ENCODE peak calls at places on chromosomes 3 and 15, in four cellular contexts. Y, I, C and N are unnamed samples.

GRCh38 chr3:38602576-38603250 is 46.8 kb downstream of the SCN5A start:
- DNase-seq in Y (no peak), I (no peak), C (no peak), N (no peak)

GRCh38 chr15:57476533-57476975 is 100.2 kb downstream of the CGNL1 start:
- DNase-seq in Y (no peak), I (no peak), C (peak), N (peak)

GRCh38 chr15:40843885-40844542 is at the start of gene SPINT1:
- DNase-seq in Y (no peak), I (peak), C (peak), N (peak)

GRCh38 chr3:49718419-49719213 is 868 bp downstream of the AMIGO3 start:
- DNase-seq in Y (no peak), I (no peak), C (no peak), N (no peak)

GRCh38 chr3:117695321-117695720 is 985.7 kb downstream of the TUSC7 start:
- DNase-seq in Y (no peak), I (no peak), C (no peak), N (no peak)

GRCh38 chr15:71189723-71190122 is 74.5 kb downstream of the THSD4 start:
- DNase-seq in Y (no peak), I (no peak), C (no peak), N (no peak)

GRCh38 chr15:74438696-74439316 is 5.0 kb upstream of the SEMA7A start:
- DNase-seq in Y (peak), I (peak), C (peak), N (peak)

GRCh38 chr15:80835338-80835737 is 56.2 kb downstream of the CEMIP start:
- DNase-seq in Y (no peak), I (no peak), C (no peak), N (no peak)

GRCh38 chr15:25136119-25136518 is 181.3 kb downstream of the SNRPN start:
- DNase-seq in Y (no peak), I (no peak), C (peak), N (no peak)

GRCh38 chr3:141998674-141999290 is 122.3 kb downstream of the ATP1B3 start:
- DNase-seq in Y (no peak), I (no peak), C (peak), N (peak)

GRCh38 chr3:48446043-48446424 is 503 bp upstream of the ATRIP start:
- DNase-seq in Y (no peak), I (no peak), C (no peak), N (no peak)

GRCh38 chr3:16205156-16205870 is 30.8 kb downstream of the GALNT15 start:
- DNase-seq in Y (no peak), I (no peak), C (peak), N (peak)

GRCh38 chr3:188562163-188562562 is 408.2 kb downstream of the LPP start:
- DNase-seq in Y (no peak), I (no peak), C (no peak), N (no peak)

GRCh38 chr15:44194397-44195150 is 497 bp downstream of the FRMD5 start:
- DNase-seq in Y (peak), I (peak), C (peak), N (peak)

GRCh38 chr3:107884719-107885460 is 205.9 kb downstream of the CD47 start:
- DNase-seq in Y (no peak), I (no peak), C (peak), N (peak)

GRCh38 chr15:69265347-69265955 is 33.3 kb upstream of the PAQR5 start:
- DNase-seq in Y (no peak), I (no peak), C (peak), N (peak)

GRCh38 chr3:127092776-127093175 is 100.2 kb upstream of the PRR23E start:
- DNase-seq in Y (no peak), I (no peak), C (no peak), N (no peak)

GRCh38 chr3:198113219-198114053 is 153.4 kb downstream of the LMLN start:
- DNase-seq in Y (no peak), I (no peak), C (no peak), N (no peak)

GRCh38 chr3:33062814-33063346 is 34.1 kb downstream of the GLB1 start:
- DNase-seq in Y (no peak), I (peak), C (no peak), N (no peak)

GRCh38 chr15:70584838-70585706 is 178.3 kb downstream of the UACA start:
- DNase-seq in Y (no peak), I (peak), C (peak), N (peak)

GRCh38 chr3:64259646-64260045 is 34.4 kb upstream of the PRICKLE2 start:
- DNase-seq in Y (no peak), I (no peak), C (no peak), N (no peak)

GRCh38 chr3:179189764-179190163 is 41.6 kb downstream of the PIK3CA start:
- DNase-seq in Y (no peak), I (no peak), C (no peak), N (no peak)

GRCh38 chr15:89963301-89964288 is 37.5 kb upstream of the ZNF710 start:
- DNase-seq in Y (no peak), I (no peak), C (no peak), N (no peak)

GRCh38 chr3:184429786-184430185 is 49.9 kb downstream of the CHRD start:
- DNase-seq in Y (no peak), I (no peak), C (no peak), N (no peak)

GRCh38 chr3:66403268-66403990 is 97.4 kb downstream of the LRIG1 start:
- DNase-seq in Y (no peak), I (no peak), C (no peak), N (no peak)

GRCh38 chr15:63260786-63261185 is 16.6 kb upstream of the APH1B start:
- DNase-seq in Y (no peak), I (no peak), C (no peak), N (no peak)

GRCh38 chr3:49655731-49656285 is 18.3 kb upstream of the APEH start:
- DNase-seq in Y (no peak), I (no peak), C (no peak), N (no peak)

GRCh38 chr3:20539666-20540460 is 353.9 kb upstream of the SGO1 start:
- DNase-seq in Y (no peak), I (no peak), C (no peak), N (no peak)

GRCh38 chr3:122967376-122968164 is 60.0 kb downstream of the SEMA5B start:
- DNase-seq in Y (no peak), I (no peak), C (peak), N (no peak)

GRCh38 chr15:41263891-41264351 is 32.9 kb downstream of the CHP1 start:
- DNase-seq in Y (no peak), I (no peak), C (no peak), N (no peak)

GRCh38 chr15:90539789-90540188 is 10.1 kb downstream of the CRTC3 start:
- DNase-seq in Y (no peak), I (peak), C (no peak), N (no peak)

GRCh38 chr3:192514081-192514753 is 213.1 kb downstream of the FGF12 start:
- DNase-seq in Y (no peak), I (no peak), C (peak), N (peak)